ENCODE peak calls at places on chromosomes 2 and 18, in nine cellular contexts. One of them, this sample, is unnamed.

GRCh38 chr2:210198326-210198725 is 26.9 kb downstream of the ACADL start:
- DNase-seq in NCI-H2107: no peak
- DNase-seq in ovary: no peak
- DNase-seq in GM04504: no peak
- DNase-seq in activated T-helper 1 cell treated with Interleukin-2 at 50 U/mL for 16 hours: no peak
- DNase-seq in WTC11: no peak
- DNase-seq in amygdala: no peak
- DNase-seq in choroid plexus epithelial cell: peak; percentile 28
- DNase-seq in stimulated activated CD4-positive, alpha-beta T cell treated with anti-CD3 and anti-CD28 coated beads, TNF-alpha, amount 100 ng/mL, for 4 hours: no peak
- DNase-seq in this sample: no peak

GRCh38 chr18:80233201-80233835 is 14.0 kb downstream of the PARD6G start:
- DNase-seq in WTC11: no peak
- DNase-seq in choroid plexus epithelial cell: no peak
- DNase-seq in stimulated activated CD4-positive, alpha-beta T cell treated with anti-CD3 and anti-CD28 coated beads, TNF-alpha, amount 100 ng/mL, for 4 hours: no peak
- DNase-seq in activated T-helper 1 cell treated with Interleukin-2 at 50 U/mL for 16 hours: no peak
- DNase-seq in GM04504: no peak
- DNase-seq in amygdala: no peak
- DNase-seq in NCI-H2107: no peak
- DNase-seq in ovary: no peak
- DNase-seq in this sample: no peak

GRCh38 chr2:8456149-8457091 is 225.4 kb upstream of the ID2 start:
- DNase-seq in WTC11: no peak
- DNase-seq in amygdala: no peak
- DNase-seq in ovary: no peak
- DNase-seq in activated T-helper 1 cell treated with Interleukin-2 at 50 U/mL for 16 hours: no peak
- DNase-seq in stimulated activated CD4-positive, alpha-beta T cell treated with anti-CD3 and anti-CD28 coated beads, TNF-alpha, amount 100 ng/mL, for 4 hours: peak; percentile 28
- DNase-seq in NCI-H2107: no peak
- DNase-seq in GM04504: no peak
- DNase-seq in choroid plexus epithelial cell: no peak
- DNase-seq in this sample: no peak

GRCh38 chr2:174971868-174972781 is 33.1 kb downstream of the CHN1 start:
- DNase-seq in stimulated activated CD4-positive, alpha-beta T cell treated with anti-CD3 and anti-CD28 coated beads, TNF-alpha, amount 100 ng/mL, for 4 hours: no peak
- DNase-seq in ovary: no peak
- DNase-seq in WTC11: no peak
- DNase-seq in amygdala: no peak
- DNase-seq in GM04504: peak; percentile 38
- DNase-seq in activated T-helper 1 cell treated with Interleukin-2 at 50 U/mL for 16 hours: no peak
- DNase-seq in choroid plexus epithelial cell: peak; percentile 60
- DNase-seq in NCI-H2107: no peak
- DNase-seq in this sample: no peak

GRCh38 chr2:84904717-84905174 is 710 bp upstream of the TMSB10 start:
- DNase-seq in ovary: peak; percentile 86
- DNase-seq in WTC11: peak; percentile 70
- DNase-seq in choroid plexus epithelial cell: peak; percentile 80
- DNase-seq in amygdala: peak; percentile 44
- DNase-seq in stimulated activated CD4-positive, alpha-beta T cell treated with anti-CD3 and anti-CD28 coated beads, TNF-alpha, amount 100 ng/mL, for 4 hours: no peak
- DNase-seq in NCI-H2107: no peak
- DNase-seq in activated T-helper 1 cell treated with Interleukin-2 at 50 U/mL for 16 hours: no peak
- DNase-seq in GM04504: no peak
- DNase-seq in this sample: peak; percentile 67

GRCh38 chr18:3688682-3689081 is 238.7 kb downstream of the TGIF1 start:
- DNase-seq in activated T-helper 1 cell treated with Interleukin-2 at 50 U/mL for 16 hours: no peak
- DNase-seq in NCI-H2107: no peak
- DNase-seq in stimulated activated CD4-positive, alpha-beta T cell treated with anti-CD3 and anti-CD28 coated beads, TNF-alpha, amount 100 ng/mL, for 4 hours: no peak
- DNase-seq in GM04504: peak; percentile 92
- DNase-seq in WTC11: no peak
- DNase-seq in amygdala: no peak
- DNase-seq in ovary: no peak
- DNase-seq in choroid plexus epithelial cell: peak; percentile 89
- DNase-seq in this sample: no peak

GRCh38 chr2:26894136-26894535 is 46.2 kb downstream of the DPYSL5 start:
- DNase-seq in GM04504: no peak
- DNase-seq in stimulated activated CD4-positive, alpha-beta T cell treated with anti-CD3 and anti-CD28 coated beads, TNF-alpha, amount 100 ng/mL, for 4 hours: no peak
- DNase-seq in NCI-H2107: no peak
- DNase-seq in choroid plexus epithelial cell: no peak
- DNase-seq in activated T-helper 1 cell treated with Interleukin-2 at 50 U/mL for 16 hours: no peak
- DNase-seq in amygdala: no peak
- DNase-seq in WTC11: no peak
- DNase-seq in ovary: no peak
- DNase-seq in this sample: no peak

GRCh38 chr18:74498712-74499629 is 2.8 kb downstream of the CNDP2 start:
- DNase-seq in GM04504: no peak
- DNase-seq in stimulated activated CD4-positive, alpha-beta T cell treated with anti-CD3 and anti-CD28 coated beads, TNF-alpha, amount 100 ng/mL, for 4 hours: peak; percentile 73
- DNase-seq in choroid plexus epithelial cell: peak; percentile 16
- DNase-seq in WTC11: no peak
- DNase-seq in amygdala: peak; percentile 61
- DNase-seq in NCI-H2107: peak; percentile 27
- DNase-seq in ovary: no peak
- DNase-seq in activated T-helper 1 cell treated with Interleukin-2 at 50 U/mL for 16 hours: peak; percentile 64
- DNase-seq in this sample: no peak

GRCh38 chr2:25041928-25042320 is at the start of gene EFR3B:
- DNase-seq in NCI-H2107: peak; percentile 72
- DNase-seq in choroid plexus epithelial cell: peak; percentile 93
- DNase-seq in stimulated activated CD4-positive, alpha-beta T cell treated with anti-CD3 and anti-CD28 coated beads, TNF-alpha, amount 100 ng/mL, for 4 hours: peak; percentile 82
- DNase-seq in WTC11: peak; percentile 96
- DNase-seq in activated T-helper 1 cell treated with Interleukin-2 at 50 U/mL for 16 hours: peak; percentile 81
- DNase-seq in GM04504: peak; percentile 87
- DNase-seq in amygdala: peak; percentile 97
- DNase-seq in ovary: peak; percentile 93
- DNase-seq in this sample: peak; percentile 99

GRCh38 chr2:69211111-69211510 is 175.9 kb downstream of the GFPT1 start:
- DNase-seq in WTC11: no peak
- DNase-seq in ovary: no peak
- DNase-seq in amygdala: no peak
- DNase-seq in GM04504: no peak
- DNase-seq in NCI-H2107: no peak
- DNase-seq in activated T-helper 1 cell treated with Interleukin-2 at 50 U/mL for 16 hours: no peak
- DNase-seq in stimulated activated CD4-positive, alpha-beta T cell treated with anti-CD3 and anti-CD28 coated beads, TNF-alpha, amount 100 ng/mL, for 4 hours: no peak
- DNase-seq in choroid plexus epithelial cell: no peak
- DNase-seq in this sample: no peak

GRCh38 chr18:10099539-10100140 is 185.8 kb downstream of the VAPA start:
- DNase-seq in choroid plexus epithelial cell: no peak
- DNase-seq in stimulated activated CD4-positive, alpha-beta T cell treated with anti-CD3 and anti-CD28 coated beads, TNF-alpha, amount 100 ng/mL, for 4 hours: no peak
- DNase-seq in WTC11: no peak
- DNase-seq in activated T-helper 1 cell treated with Interleukin-2 at 50 U/mL for 16 hours: no peak
- DNase-seq in NCI-H2107: no peak
- DNase-seq in GM04504: peak; percentile 38
- DNase-seq in ovary: no peak
- DNase-seq in amygdala: no peak
- DNase-seq in this sample: no peak

GRCh38 chr2:176068037-176068832 is 15.5 kb downstream of the EVX2 start:
- DNase-seq in amygdala: no peak
- DNase-seq in activated T-helper 1 cell treated with Interleukin-2 at 50 U/mL for 16 hours: no peak
- DNase-seq in GM04504: no peak
- DNase-seq in WTC11: no peak
- DNase-seq in stimulated activated CD4-positive, alpha-beta T cell treated with anti-CD3 and anti-CD28 coated beads, TNF-alpha, amount 100 ng/mL, for 4 hours: no peak
- DNase-seq in choroid plexus epithelial cell: no peak
- DNase-seq in NCI-H2107: no peak
- DNase-seq in ovary: no peak
- DNase-seq in this sample: no peak

GRCh38 chr18:22912149-22912548 is 21.0 kb upstream of the RBBP8 start:
- DNase-seq in choroid plexus epithelial cell: no peak
- DNase-seq in stimulated activated CD4-positive, alpha-beta T cell treated with anti-CD3 and anti-CD28 coated beads, TNF-alpha, amount 100 ng/mL, for 4 hours: no peak
- DNase-seq in ovary: no peak
- DNase-seq in activated T-helper 1 cell treated with Interleukin-2 at 50 U/mL for 16 hours: no peak
- DNase-seq in NCI-H2107: no peak
- DNase-seq in GM04504: no peak
- DNase-seq in amygdala: no peak
- DNase-seq in WTC11: no peak
- DNase-seq in this sample: no peak

GRCh38 chr2:129934044-129934822 is 45.2 kb upstream of the RAB6C start:
- DNase-seq in activated T-helper 1 cell treated with Interleukin-2 at 50 U/mL for 16 hours: no peak
- DNase-seq in GM04504: no peak
- DNase-seq in choroid plexus epithelial cell: no peak
- DNase-seq in WTC11: peak; percentile 26
- DNase-seq in ovary: no peak
- DNase-seq in stimulated activated CD4-positive, alpha-beta T cell treated with anti-CD3 and anti-CD28 coated beads, TNF-alpha, amount 100 ng/mL, for 4 hours: no peak
- DNase-seq in NCI-H2107: no peak
- DNase-seq in amygdala: peak; percentile 43
- DNase-seq in this sample: no peak

GRCh38 chr2:222240676-222241049 is 58.1 kb downstream of the PAX3 start:
- DNase-seq in activated T-helper 1 cell treated with Interleukin-2 at 50 U/mL for 16 hours: no peak
- DNase-seq in NCI-H2107: no peak
- DNase-seq in amygdala: no peak
- DNase-seq in choroid plexus epithelial cell: no peak
- DNase-seq in WTC11: no peak
- DNase-seq in GM04504: no peak
- DNase-seq in ovary: no peak
- DNase-seq in stimulated activated CD4-positive, alpha-beta T cell treated with anti-CD3 and anti-CD28 coated beads, TNF-alpha, amount 100 ng/mL, for 4 hours: no peak
- DNase-seq in this sample: no peak

GRCh38 chr2:130341562-130342019 is 1.1 kb upstream of the IMP4 start:
- DNase-seq in choroid plexus epithelial cell: no peak
- DNase-seq in stimulated activated CD4-positive, alpha-beta T cell treated with anti-CD3 and anti-CD28 coated beads, TNF-alpha, amount 100 ng/mL, for 4 hours: no peak
- DNase-seq in NCI-H2107: no peak
- DNase-seq in activated T-helper 1 cell treated with Interleukin-2 at 50 U/mL for 16 hours: no peak
- DNase-seq in amygdala: no peak
- DNase-seq in GM04504: no peak
- DNase-seq in ovary: no peak
- DNase-seq in WTC11: no peak
- DNase-seq in this sample: no peak

GRCh38 chr2:124426630-124427029 is 401.5 kb downstream of the CNTNAP5 start:
- DNase-seq in WTC11: no peak
- DNase-seq in choroid plexus epithelial cell: no peak
- DNase-seq in stimulated activated CD4-positive, alpha-beta T cell treated with anti-CD3 and anti-CD28 coated beads, TNF-alpha, amount 100 ng/mL, for 4 hours: no peak
- DNase-seq in ovary: no peak
- DNase-seq in GM04504: no peak
- DNase-seq in amygdala: peak; percentile 2
- DNase-seq in activated T-helper 1 cell treated with Interleukin-2 at 50 U/mL for 16 hours: no peak
- DNase-seq in NCI-H2107: no peak
- DNase-seq in this sample: no peak

GRCh38 chr2:229344151-229344551 is 73.1 kb upstream of the PID1 start:
- DNase-seq in amygdala: no peak
- DNase-seq in WTC11: no peak
- DNase-seq in NCI-H2107: no peak
- DNase-seq in GM04504: peak; percentile 73
- DNase-seq in choroid plexus epithelial cell: peak; percentile 78
- DNase-seq in activated T-helper 1 cell treated with Interleukin-2 at 50 U/mL for 16 hours: no peak
- DNase-seq in ovary: no peak
- DNase-seq in stimulated activated CD4-positive, alpha-beta T cell treated with anti-CD3 and anti-CD28 coated beads, TNF-alpha, amount 100 ng/mL, for 4 hours: no peak
- DNase-seq in this sample: no peak

GRCh38 chr18:22668496-22668895 is 250.8 kb upstream of the CTAGE1 start:
- DNase-seq in choroid plexus epithelial cell: no peak
- DNase-seq in GM04504: no peak
- DNase-seq in amygdala: no peak
- DNase-seq in stimulated activated CD4-positive, alpha-beta T cell treated with anti-CD3 and anti-CD28 coated beads, TNF-alpha, amount 100 ng/mL, for 4 hours: no peak
- DNase-seq in WTC11: no peak
- DNase-seq in ovary: no peak
- DNase-seq in NCI-H2107: no peak
- DNase-seq in activated T-helper 1 cell treated with Interleukin-2 at 50 U/mL for 16 hours: no peak
- DNase-seq in this sample: no peak

GRCh38 chr18:51382081-51382480 is 184.6 kb upstream of the MEX3C start:
- DNase-seq in NCI-H2107: no peak
- DNase-seq in stimulated activated CD4-positive, alpha-beta T cell treated with anti-CD3 and anti-CD28 coated beads, TNF-alpha, amount 100 ng/mL, for 4 hours: no peak
- DNase-seq in GM04504: no peak
- DNase-seq in activated T-helper 1 cell treated with Interleukin-2 at 50 U/mL for 16 hours: no peak
- DNase-seq in ovary: no peak
- DNase-seq in choroid plexus epithelial cell: no peak
- DNase-seq in amygdala: no peak
- DNase-seq in WTC11: no peak
- DNase-seq in this sample: no peak

GRCh38 chr2:40803900-40804299 is 352.0 kb upstream of the SLC8A1 start:
- DNase-seq in GM04504: no peak
- DNase-seq in amygdala: no peak
- DNase-seq in activated T-helper 1 cell treated with Interleukin-2 at 50 U/mL for 16 hours: no peak
- DNase-seq in choroid plexus epithelial cell: no peak
- DNase-seq in WTC11: no peak
- DNase-seq in stimulated activated CD4-positive, alpha-beta T cell treated with anti-CD3 and anti-CD28 coated beads, TNF-alpha, amount 100 ng/mL, for 4 hours: no peak
- DNase-seq in NCI-H2107: no peak
- DNase-seq in ovary: no peak
- DNase-seq in this sample: no peak

GRCh38 chr2:70958759-70959158 is 19.7 kb upstream of the ANKRD53 start:
- DNase-seq in WTC11: no peak
- DNase-seq in choroid plexus epithelial cell: no peak
- DNase-seq in stimulated activated CD4-positive, alpha-beta T cell treated with anti-CD3 and anti-CD28 coated beads, TNF-alpha, amount 100 ng/mL, for 4 hours: no peak
- DNase-seq in NCI-H2107: no peak
- DNase-seq in activated T-helper 1 cell treated with Interleukin-2 at 50 U/mL for 16 hours: no peak
- DNase-seq in amygdala: no peak
- DNase-seq in ovary: no peak
- DNase-seq in GM04504: no peak
- DNase-seq in this sample: no peak

GRCh38 chr2:113818382-113818951 is 62.0 kb upstream of the SLC35F5 start:
- DNase-seq in ovary: peak; percentile 79
- DNase-seq in activated T-helper 1 cell treated with Interleukin-2 at 50 U/mL for 16 hours: no peak
- DNase-seq in NCI-H2107: no peak
- DNase-seq in WTC11: peak; percentile 20
- DNase-seq in amygdala: no peak
- DNase-seq in stimulated activated CD4-positive, alpha-beta T cell treated with anti-CD3 and anti-CD28 coated beads, TNF-alpha, amount 100 ng/mL, for 4 hours: no peak
- DNase-seq in choroid plexus epithelial cell: peak; percentile 99
- DNase-seq in GM04504: peak; percentile 100
- DNase-seq in this sample: peak; percentile 54

GRCh38 chr2:112834379-112835014 is 2.1 kb downstream of the IL1B start:
- DNase-seq in stimulated activated CD4-positive, alpha-beta T cell treated with anti-CD3 and anti-CD28 coated beads, TNF-alpha, amount 100 ng/mL, for 4 hours: no peak
- DNase-seq in activated T-helper 1 cell treated with Interleukin-2 at 50 U/mL for 16 hours: no peak
- DNase-seq in amygdala: no peak
- DNase-seq in WTC11: no peak
- DNase-seq in NCI-H2107: no peak
- DNase-seq in choroid plexus epithelial cell: peak; percentile 60
- DNase-seq in ovary: no peak
- DNase-seq in GM04504: no peak
- DNase-seq in this sample: no peak

GRCh38 chr2:222797308-222797707 is 63.5 kb upstream of the ACSL3 start:
- DNase-seq in ovary: no peak
- DNase-seq in activated T-helper 1 cell treated with Interleukin-2 at 50 U/mL for 16 hours: no peak
- DNase-seq in choroid plexus epithelial cell: peak; percentile 61
- DNase-seq in amygdala: no peak
- DNase-seq in WTC11: no peak
- DNase-seq in stimulated activated CD4-positive, alpha-beta T cell treated with anti-CD3 and anti-CD28 coated beads, TNF-alpha, amount 100 ng/mL, for 4 hours: no peak
- DNase-seq in GM04504: no peak
- DNase-seq in NCI-H2107: no peak
- DNase-seq in this sample: no peak

GRCh38 chr2:40096360-40096759 is 317.3 kb upstream of the THUMPD2 start:
- DNase-seq in ovary: no peak
- DNase-seq in amygdala: no peak
- DNase-seq in NCI-H2107: no peak
- DNase-seq in WTC11: no peak
- DNase-seq in activated T-helper 1 cell treated with Interleukin-2 at 50 U/mL for 16 hours: no peak
- DNase-seq in choroid plexus epithelial cell: peak; percentile 42
- DNase-seq in GM04504: no peak
- DNase-seq in stimulated activated CD4-positive, alpha-beta T cell treated with anti-CD3 and anti-CD28 coated beads, TNF-alpha, amount 100 ng/mL, for 4 hours: no peak
- DNase-seq in this sample: no peak

GRCh38 chr2:41966920-41967319 is 80.9 kb upstream of the PKDCC start:
- DNase-seq in GM04504: peak; percentile 40
- DNase-seq in amygdala: peak; percentile 52
- DNase-seq in activated T-helper 1 cell treated with Interleukin-2 at 50 U/mL for 16 hours: no peak
- DNase-seq in WTC11: no peak
- DNase-seq in choroid plexus epithelial cell: no peak
- DNase-seq in ovary: no peak
- DNase-seq in stimulated activated CD4-positive, alpha-beta T cell treated with anti-CD3 and anti-CD28 coated beads, TNF-alpha, amount 100 ng/mL, for 4 hours: no peak
- DNase-seq in NCI-H2107: no peak
- DNase-seq in this sample: no peak

GRCh38 chr2:158773121-158773520 is 22.0 kb upstream of the DAPL1 start:
- DNase-seq in amygdala: peak; percentile 40
- DNase-seq in WTC11: no peak
- DNase-seq in stimulated activated CD4-positive, alpha-beta T cell treated with anti-CD3 and anti-CD28 coated beads, TNF-alpha, amount 100 ng/mL, for 4 hours: no peak
- DNase-seq in NCI-H2107: no peak
- DNase-seq in ovary: no peak
- DNase-seq in GM04504: peak; percentile 24
- DNase-seq in choroid plexus epithelial cell: peak; percentile 7
- DNase-seq in activated T-helper 1 cell treated with Interleukin-2 at 50 U/mL for 16 hours: no peak
- DNase-seq in this sample: no peak

GRCh38 chr18:44791520-44791919 is 110.8 kb downstream of the SETBP1 start:
- DNase-seq in stimulated activated CD4-positive, alpha-beta T cell treated with anti-CD3 and anti-CD28 coated beads, TNF-alpha, amount 100 ng/mL, for 4 hours: no peak
- DNase-seq in amygdala: no peak
- DNase-seq in activated T-helper 1 cell treated with Interleukin-2 at 50 U/mL for 16 hours: no peak
- DNase-seq in GM04504: no peak
- DNase-seq in NCI-H2107: no peak
- DNase-seq in WTC11: no peak
- DNase-seq in choroid plexus epithelial cell: no peak
- DNase-seq in ovary: no peak
- DNase-seq in this sample: no peak

GRCh38 chr2:218980800-218981389 is 4.1 kb downstream of the FEV start:
- DNase-seq in stimulated activated CD4-positive, alpha-beta T cell treated with anti-CD3 and anti-CD28 coated beads, TNF-alpha, amount 100 ng/mL, for 4 hours: no peak
- DNase-seq in choroid plexus epithelial cell: no peak
- DNase-seq in NCI-H2107: no peak
- DNase-seq in WTC11: no peak
- DNase-seq in GM04504: no peak
- DNase-seq in ovary: no peak
- DNase-seq in amygdala: no peak
- DNase-seq in activated T-helper 1 cell treated with Interleukin-2 at 50 U/mL for 16 hours: no peak
- DNase-seq in this sample: no peak

GRCh38 chr2:219109468-219109867 is 48.7 kb upstream of the IHH start:
- DNase-seq in NCI-H2107: no peak
- DNase-seq in amygdala: no peak
- DNase-seq in WTC11: peak; percentile 72
- DNase-seq in activated T-helper 1 cell treated with Interleukin-2 at 50 U/mL for 16 hours: no peak
- DNase-seq in stimulated activated CD4-positive, alpha-beta T cell treated with anti-CD3 and anti-CD28 coated beads, TNF-alpha, amount 100 ng/mL, for 4 hours: peak; percentile 13
- DNase-seq in choroid plexus epithelial cell: no peak
- DNase-seq in GM04504: no peak
- DNase-seq in ovary: no peak
- DNase-seq in this sample: no peak

This sample was measured in WERI-Rb-1.